ENCODE peak calls at places on chromosomes 11 and 22, in four cellular contexts. Y, X, O and U are unnamed samples.

GRCh38 chr22:36075230-36075629 is 46.6 kb upstream of the RBFOX2 start:
- DNase-seq in Y (no peak), X (no peak), O (no peak), U (no peak)

GRCh38 chr22:45709004-45709739 is 37.5 kb downstream of the ATXN10 start:
- DNase-seq in Y (no peak), X (peak; percentile 64), O (no peak), U (peak; percentile 59)

GRCh38 chr11:128417607-128418324 is 169.6 kb downstream of the ETS1 start:
- DNase-seq in Y (no peak), X (peak; percentile 89), O (no peak), U (peak; percentile 55)

GRCh38 chr11:119323532-119324033 is 6.7 kb upstream of the MCAM start:
- DNase-seq in Y (peak; percentile 51), X (peak; percentile 80), O (peak; percentile 83), U (peak; percentile 94)

GRCh38 chr11:90133560-90134145 is 810 bp upstream of the NAALAD2 start:
- DNase-seq in Y (no peak), X (no peak), O (no peak), U (no peak)

GRCh38 chr11:62575156-62575555 is 1.5 kb upstream of the EEF1G start:
- DNase-seq in Y (no peak), X (no peak), O (no peak), U (peak; percentile 77)

GRCh38 chr11:83819936-83820549 is 533.9 kb upstream of the CCDC90B start:
- DNase-seq in Y (peak; percentile 35), X (peak; percentile 68), O (peak; percentile 74), U (no peak)

GRCh38 chr11:128908391-128909246 is 17.5 kb downstream of the KCNJ5 start:
- DNase-seq in Y (peak; percentile 45), X (peak; percentile 79), O (peak; percentile 47), U (peak; percentile 94)

GRCh38 chr22:40410272-40410671 is 39.9 kb downstream of the SGSM3 start:
- DNase-seq in Y (no peak), X (no peak), O (no peak), U (peak; percentile 92)

GRCh38 chr22:46750530-46750800 is 12.0 kb upstream of the TBC1D22A start:
- DNase-seq in Y (no peak), X (no peak), O (no peak), U (peak; percentile 78)

GRCh38 chr22:46750861-46751260 is 11.6 kb upstream of the TBC1D22A start:
- DNase-seq in Y (no peak), X (no peak), O (no peak), U (peak; percentile 26)

GRCh38 chr22:46748948-46749681 is 11.1 kb upstream of the CERK start:
- DNase-seq in Y (no peak), X (peak; percentile 73), O (no peak), U (peak; percentile 80)

GRCh38 chr22:46748206-46748947 is 10.3 kb upstream of the CERK start:
- DNase-seq in Y (no peak), X (no peak), O (no peak), U (peak; percentile 18)

DNA sequence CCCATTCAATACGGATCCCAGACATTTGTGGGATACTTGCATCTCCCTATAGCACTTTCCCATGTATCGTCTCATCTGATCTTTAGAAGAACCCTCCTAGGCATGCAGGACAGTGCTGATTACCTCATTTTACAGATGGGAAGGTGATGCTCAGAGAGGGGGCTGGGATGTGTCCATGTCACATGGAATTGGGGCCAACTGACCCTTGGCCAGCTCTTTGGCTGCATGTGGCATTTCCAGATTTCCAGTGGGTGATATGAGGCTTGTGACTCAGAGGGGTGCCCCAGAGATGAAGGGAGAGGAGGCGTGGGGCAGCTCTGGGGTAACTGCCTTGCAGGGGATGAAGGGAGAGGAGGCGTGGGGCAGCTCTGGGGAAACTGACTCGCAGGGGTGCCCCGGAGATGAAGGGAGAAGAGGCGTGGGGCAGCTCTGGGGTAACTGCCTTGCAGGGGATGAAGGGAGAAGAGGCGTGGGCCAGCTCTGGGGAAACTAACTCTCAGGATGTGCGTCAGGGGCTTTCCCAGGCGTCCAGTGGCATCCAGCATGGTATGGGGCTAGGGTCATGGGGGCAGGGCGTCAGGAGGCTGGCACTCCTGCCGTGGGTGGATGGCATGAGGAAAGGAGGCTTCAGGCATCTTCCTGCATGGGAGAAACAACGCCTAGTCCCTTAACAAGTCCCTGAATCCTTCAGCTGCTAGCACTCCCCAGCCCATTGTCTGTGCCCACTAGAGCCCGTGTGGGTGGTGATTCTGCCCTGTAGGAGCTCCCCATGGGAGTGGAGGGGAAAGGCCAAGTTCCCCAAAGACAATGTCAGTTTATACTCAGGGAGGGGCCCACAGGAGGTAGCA is 11.9 kb upstream of the CERK start:
- DNase-seq in Y (no peak), X (no peak), O (no peak), U (peak; percentile 69)
- H3K4me2 ChIP-seq in Y (no peak overlapping the region), X (no peak overlapping the region), O (no peak overlapping the region), U (peak overlapping the region; percentile 64)

GRCh38 chr11:32391479-32391878 is 43.9 kb downstream of the WT1 start:
- DNase-seq in Y (no peak), X (no peak), O (no peak), U (no peak)
- H3K4me1 ChIP-seq in Y (no peaks in the 10 kb centered on the region), X (no peaks in the 10 kb centered on the region), O (no peaks in the 10 kb centered on the region), U (no peaks in the 10 kb centered on the region)

GRCh38 chr11:69054397-69055211 is 5.9 kb downstream of the TPCN2 start:
- DNase-seq in Y (no peak), X (no peak), O (no peak), U (peak; percentile 49)
- H3K4me2 ChIP-seq in Y (no peak overlapping the region), X (no peak overlapping the region), O (peak overlapping the region; percentile 38), U (no peak overlapping the region)

DNA sequence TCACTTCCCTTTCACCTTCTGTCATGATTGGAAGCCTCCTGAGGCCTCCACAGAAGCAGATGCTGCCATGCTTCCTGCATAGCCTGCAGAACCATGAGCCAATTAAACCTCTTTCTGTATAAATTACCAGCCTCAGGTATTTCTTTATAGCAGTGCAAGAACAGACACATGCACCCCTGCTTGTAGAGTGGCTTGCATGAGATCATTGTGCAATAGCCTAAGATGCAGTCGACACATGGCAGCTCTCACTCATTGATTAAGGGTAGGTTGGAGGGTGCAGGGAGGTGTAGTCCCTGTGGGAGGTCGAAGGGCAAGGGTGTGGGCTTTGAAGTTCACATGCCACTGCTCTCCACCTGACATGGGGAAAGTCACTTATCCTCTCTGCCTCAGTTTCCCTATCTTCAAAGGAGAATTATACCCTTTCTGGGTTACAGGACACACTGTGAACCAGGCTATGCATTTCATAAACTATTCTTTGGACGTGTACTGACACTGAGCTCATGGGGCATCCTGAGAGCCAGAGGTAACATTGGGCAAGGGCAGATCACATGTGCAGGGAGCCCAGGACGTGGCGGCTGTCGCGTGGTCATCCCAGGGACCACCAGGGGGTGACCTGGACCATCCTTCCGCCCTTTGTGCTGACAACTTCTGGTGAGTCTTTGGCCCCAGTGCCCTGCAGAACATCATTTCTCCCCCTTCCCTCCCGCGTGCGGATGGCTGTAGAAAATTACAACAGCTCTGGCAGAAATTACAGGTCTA is 69.2 kb upstream of the SHANK2 start:
- DNase-seq in Y (no peak), X (no peak), O (no peak), U (peak; percentile 32)
- H3K4me1 ChIP-seq in Y (no peaks in the 10 kb centered on the region), X (no peaks in the 10 kb centered on the region), O (no peaks in the 10 kb centered on the region), U (no peaks in the 10 kb centered on the region)

GRCh38 chr22:31616315-31616980 is 45.6 kb downstream of the PISD start:
- DNase-seq in Y (no peak), X (no peak), O (peak; percentile 59), U (peak; percentile 74)

GRCh38 chr22:31615481-31615840 is 46.6 kb downstream of the PISD start:
- DNase-seq in Y (no peak), X (no peak), O (no peak), U (peak; percentile 83)

GRCh38 chr22:31613904-31614296 is 48.1 kb downstream of the PISD start:
- DNase-seq in Y (no peak), X (no peak), O (no peak), U (peak; percentile 69)

GRCh38 chr22:31614781-31615480 is 47.1 kb downstream of the PISD start:
- DNase-seq in Y (no peak), X (no peak), O (no peak), U (peak; percentile 74)

GRCh38 chr22:31615940-31616314 is 46.1 kb downstream of the PISD start:
- DNase-seq in Y (no peak), X (no peak), O (no peak), U (no peak)
- H3K4me2 ChIP-seq in Y (no peak overlapping the region), X (no peak overlapping the region), O (no peak overlapping the region), U (no peak overlapping the region)

GRCh38 chr11:66550887-66551286 is 4.2 kb downstream of the ACTN3 start:
- DNase-seq in Y (no peak), X (no peak), O (no peak), U (peak; percentile 29)

GRCh38 chr11:66547662-66548009 is 933 bp downstream of the ACTN3 start:
- DNase-seq in Y (no peak), X (no peak), O (no peak), U (peak; percentile 55)

GRCh38 chr11:66548774-66549630 is 2.3 kb downstream of the ACTN3 start:
- DNase-seq in Y (no peak), X (no peak), O (no peak), U (peak; percentile 52)

GRCh38 chr11:66548041-66548440 is 1.3 kb downstream of the ACTN3 start:
- DNase-seq in Y (no peak), X (no peak), O (no peak), U (peak; percentile 65)

DNA sequence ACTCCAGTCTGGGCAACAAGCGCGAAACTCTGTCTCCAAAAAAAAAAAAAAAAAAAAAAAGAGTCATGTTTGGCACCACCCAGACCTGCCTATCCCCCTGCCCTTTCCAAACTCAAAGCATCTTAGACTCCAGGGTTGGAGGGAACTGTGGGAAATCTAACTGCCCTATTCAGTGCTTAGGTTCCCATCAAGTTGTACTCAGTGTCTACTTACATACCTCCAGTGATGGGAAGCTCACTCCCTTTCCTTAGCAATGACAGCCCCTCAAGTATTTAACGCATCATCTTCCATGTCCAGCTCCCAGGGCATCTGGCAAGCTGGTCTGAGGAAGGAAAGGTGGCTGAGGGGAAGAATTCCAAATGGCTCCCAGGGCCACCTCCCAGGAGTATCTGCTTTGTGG is 3.0 kb downstream of the ACTN3 start:
- DNase-seq in Y (no peak), X (no peak), O (no peak), U (no peak)
- H3K4me1 ChIP-seq in Y (no peaks in the 10 kb centered on the region), X (peaks cover 14% of the 10 kb centered on the region), O (peaks cover 17% of the 10 kb centered on the region), U (peaks cover 7% of the 10 kb centered on the region)